ENCODE peak calls at places on chromosomes 1 and 21, in eight cellular contexts. E is stimulated activated CD4-positive, alpha-beta T cell treated with anti-CD3 and anti-CD28 coated beads, Interleukin-12 subunit alpha, Interleukin-12 subunit beta, amount 100 ng/mL, for 48 hours; H is RCC 7860; A is neural crest cell; B is HT1080; F is RKO; S is NCI-H2081; M is HTR-8/SVneo. Z is an unnamed sample.

GRCh38 chr1:10779201-10779600 is 17.2 kb downstream of the CASZ1 start:
- DNase-seq in E (no peak), H (peak), A (no peak), B (peak), F (peak), S (peak), M (no peak), Z (peak)

GRCh38 chr1:40868051-40868723 is 6.0 kb upstream of the CITED4 start:
- DNase-seq in E (no peak), H (peak), A (no peak), B (peak), F (peak), S (no peak), M (no peak), Z (peak)

GRCh38 chr1:21663951-21664805 is 5.0 kb downstream of the RAP1GAP start:
- DNase-seq in E (no peak), H (no peak), A (no peak), B (no peak), F (no peak), S (no peak), M (no peak), Z (no peak)

GRCh38 chr1:184743062-184743756 is 11.4 kb downstream of the EDEM3 start:
- DNase-seq in E (no peak), H (no peak), A (no peak), B (no peak), F (no peak), S (no peak), M (no peak), Z (peak)

GRCh38 chr1:44867801-44868200 is 24.7 kb upstream of the PTCH2 start:
- DNase-seq in E (no peak), H (no peak), A (no peak), B (no peak), F (no peak), S (no peak), M (no peak), Z (no peak)

GRCh38 chr21:46393941-46394818 is 64.5 kb upstream of the DIP2A start:
- DNase-seq in E (no peak), H (no peak), A (no peak), B (no peak), F (no peak), S (peak), M (no peak), Z (no peak)

GRCh38 chr1:16421201-16421600 is 16.0 kb downstream of the SPATA21 start:
- DNase-seq in E (no peak), H (no peak), A (no peak), B (no peak), F (no peak), S (no peak), M (no peak), Z (no peak)

GRCh38 chr1:155698382-155699038 is 9.6 kb downstream of the DAP3 start:
- DNase-seq in E (no peak), H (no peak), A (no peak), B (no peak), F (no peak), S (no peak), M (no peak), Z (no peak)

GRCh38 chr1:65119951-65120350 is 28.1 kb upstream of the AK4 start:
- DNase-seq in E (no peak), H (no peak), A (no peak), B (no peak), F (no peak), S (no peak), M (no peak), Z (no peak)

GRCh38 chr21:16569679-16570078 is 839.9 kb downstream of the USP25 start:
- DNase-seq in E (no peak), H (no peak), A (no peak), B (no peak), F (no peak), S (no peak), M (no peak), Z (no peak)

GRCh38 chr1:17611991-17612390 is 72.5 kb downstream of the ARHGEF10L start:
- DNase-seq in E (no peak), H (peak), A (no peak), B (no peak), F (no peak), S (no peak), M (peak), Z (no peak)

GRCh38 chr1:91708691-91709090 is 177.3 kb downstream of the TGFBR3 start:
- DNase-seq in E (no peak), H (no peak), A (no peak), B (no peak), F (no peak), S (no peak), M (no peak), Z (no peak)

GRCh38 chr1:26225033-26225831 is 8.8 kb upstream of the CEP85 start:
- DNase-seq in E (peak), H (no peak), A (peak), B (no peak), F (no peak), S (no peak), M (no peak), Z (peak)

Z was measured in SW480.